ENCODE peak calls at places on chromosomes 1 and 21, in ten cellular contexts. R is cardiac muscle cell; Z is naive thymus-derived CD4-positive, alpha-beta T cell; H is lung; I is H1; J is lower lobe of right lung; D is dorsolateral prefrontal cortex; K is transverse colon; Y is left ventricle myocardium inferior; N is right lobe of liver. A is an unnamed sample.

GRCh38 chr1:175152006-175152652 is 40.4 kb downstream of the KIAA0040 start:
- DNase-seq in R (peak), Z (peak), H (peak), I (peak), J (peak), D (peak), K (peak), Y (peak), N (peak), A (no peak)

GRCh38 chr1:167186198-167186750 is 34.4 kb upstream of the POU2F1 start:
- DNase-seq in R (no peak), Z (no peak), H (no peak), I (no peak), J (no peak), D (no peak), K (no peak), Y (no peak), N (no peak), A (no peak)

GRCh38 chr1:27630859-27631491 is 4.0 kb downstream of the FGR start:
- DNase-seq in R (no peak), Z (no peak), H (peak), I (no peak), J (peak), D (no peak), K (no peak), Y (peak), N (no peak), A (no peak)

GRCh38 chr1:27348861-27349783 is 7.3 kb downstream of the SYTL1 start:
- DNase-seq in R (peak), Z (no peak), H (peak), I (peak), J (peak), D (no peak), K (peak), Y (no peak), N (no peak), A (no peak)

GRCh38 chr1:44775078-44775929 is at the start of gene RPS8:
- DNase-seq in R (peak), Z (peak), H (peak), I (peak), J (peak), D (peak), K (peak), Y (peak), N (peak), A (peak)

GRCh38 chr1:150596095-150596892 is 16.9 kb upstream of the MCL1 start:
- DNase-seq in R (no peak), Z (no peak), H (no peak), I (no peak), J (no peak), D (no peak), K (no peak), Y (no peak), N (no peak), A (no peak)

GRCh38 chr1:67690411-67690810 is 5.4 kb downstream of the GADD45A start:
- DNase-seq in R (no peak), Z (no peak), H (no peak), I (no peak), J (no peak), D (no peak), K (no peak), Y (no peak), N (no peak), A (no peak)

GRCh38 chr1:47561523-47562007 is 123.7 kb downstream of the FOXD2 start:
- DNase-seq in R (no peak), Z (no peak), H (no peak), I (no peak), J (no peak), D (no peak), K (no peak), Y (no peak), N (no peak), A (no peak)

GRCh38 chr1:15442119-15442518 is 3.9 kb downstream of the CTRC start:
- DNase-seq in R (no peak), Z (no peak), H (no peak), I (no peak), J (no peak), D (no peak), K (no peak), Y (no peak), N (no peak), A (no peak)

GRCh38 chr21:29152936-29153335 is 22.5 kb downstream of the MAP3K7CL start:
- DNase-seq in R (no peak), Z (no peak), H (no peak), I (no peak), J (no peak), D (no peak), K (no peak), Y (no peak), N (no peak), A (no peak)

GRCh38 chr21:44626262-44626661 is 631 bp upstream of the KRTAP10-9 start:
- DNase-seq in R (no peak), Z (no peak), H (no peak), I (peak), J (no peak), D (no peak), K (no peak), Y (no peak), N (no peak), A (no peak)

GRCh38 chr21:35046880-35047229 is 2.2 kb downstream of the RUNX1 start:
- DNase-seq in R (no peak), Z (no peak), H (peak), I (no peak), J (no peak), D (no peak), K (no peak), Y (no peak), N (no peak), A (no peak)

GRCh38 chr21:35048183-35048601 is 910 bp downstream of the RUNX1 start:
- DNase-seq in R (no peak), Z (no peak), H (peak), I (no peak), J (peak), D (no peak), K (no peak), Y (no peak), N (no peak), A (no peak)

GRCh38 chr21:35050348-35051286 is 1.5 kb upstream of the RUNX1 start:
- DNase-seq in R (no peak), Z (no peak), H (no peak), I (no peak), J (no peak), D (no peak), K (no peak), Y (no peak), N (no peak), A (no peak)

GRCh38 chr21:35051287-35051818 is 2.3 kb upstream of the RUNX1 start:
- DNase-seq in R (peak), Z (peak), H (peak), I (peak), J (peak), D (peak), K (peak), Y (peak), N (peak), A (peak)

DNA sequence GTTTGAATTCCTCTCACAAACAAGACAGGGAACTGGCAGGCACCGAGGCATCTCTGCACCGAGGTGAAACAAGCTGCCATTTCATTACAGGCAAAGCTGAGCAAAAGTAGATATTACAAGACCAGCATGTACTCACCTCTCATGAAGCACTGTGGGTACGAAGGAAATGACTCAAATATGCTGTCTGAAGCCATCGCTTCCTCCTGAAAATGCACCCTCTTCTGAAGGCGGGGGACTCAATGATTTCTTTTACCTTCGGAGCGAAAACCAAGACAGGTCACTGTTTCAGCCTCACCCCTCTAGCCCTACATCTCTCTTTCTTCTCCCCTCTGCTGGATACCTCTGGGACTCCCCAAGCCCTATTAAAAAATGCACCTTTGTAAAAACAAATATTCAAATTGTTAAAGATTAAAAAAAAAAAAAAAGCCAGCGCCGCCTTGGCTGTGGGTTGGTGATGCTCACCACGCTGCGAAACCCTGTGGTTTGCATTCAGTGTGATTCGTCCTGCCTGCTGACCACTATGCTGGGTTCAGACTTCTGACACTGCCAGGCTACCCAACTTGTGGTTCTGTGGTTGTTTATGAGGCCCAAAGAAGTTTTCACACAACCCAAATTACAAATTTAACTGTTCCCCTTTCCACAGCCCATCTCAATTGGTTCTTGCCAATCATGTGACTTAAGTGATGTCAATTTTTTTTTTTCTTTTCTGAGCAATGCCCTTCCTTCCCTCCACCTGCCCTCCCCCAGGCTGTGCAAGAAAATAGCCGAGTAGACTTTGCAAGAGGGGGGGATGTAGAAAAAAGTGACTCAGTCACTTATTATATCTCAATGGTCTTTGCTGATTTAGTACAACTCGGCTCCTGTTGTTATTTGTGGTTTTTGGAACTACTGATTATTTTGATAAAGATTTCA is at the start of gene RUNX1:
- DNase-seq in R (no peak), Z (peak), H (peak), I (no peak), J (peak), D (no peak), K (peak), Y (no peak), N (peak), A (peak)
- H3K27ac ChIP-seq in R (no peak), Z (peak), H (peak), I (no peak), J (peak), D (no peak), K (peak), Y (no peak), N (peak), A (peak)

GRCh38 chr1:41361028-41361494 is at the start of gene FOXO6:
- DNase-seq in R (peak), Z (peak), H (peak), I (peak), J (peak), D (peak), K (peak), Y (peak), N (peak), A (peak)
- H3K27ac ChIP-seq in R (no peak), Z (peak), H (no peak), I (no peak), J (peak), D (peak), K (peak), Y (peak), N (no peak), A (peak)

GRCh38 chr1:184755226-184756065 is 788 bp upstream of the EDEM3 start:
- DNase-seq in R (peak), Z (no peak), H (no peak), I (no peak), J (no peak), D (no peak), K (peak), Y (no peak), N (no peak), A (no peak)
- H3K27ac ChIP-seq in R (no peak), Z (peak), H (peak), I (no peak), J (peak), D (peak), K (peak), Y (peak), N (peak), A (peak)

GRCh38 chr1:235855811-235856429 is 10.8 kb downstream of the LYST start:
- DNase-seq in R (no peak), Z (no peak), H (no peak), I (no peak), J (no peak), D (no peak), K (no peak), Y (no peak), N (no peak), A (no peak)
- H3K27ac ChIP-seq in R (no peak), Z (no peak), H (no peak), I (no peak), J (no peak), D (no peak), K (no peak), Y (no peak), N (no peak), A (no peak)

GRCh38 chr1:201142854-201143725 is 11.2 kb downstream of the TMEM9 start:
- DNase-seq in R (no peak), Z (no peak), H (no peak), I (no peak), J (no peak), D (peak), K (no peak), Y (no peak), N (no peak), A (no peak)

GRCh38 chr1:201143726-201144635 is 10.3 kb downstream of the TMEM9 start:
- DNase-seq in R (no peak), Z (no peak), H (no peak), I (no peak), J (no peak), D (peak), K (no peak), Y (no peak), N (no peak), A (no peak)

GRCh38 chr1:201140941-201141260 is 13.4 kb downstream of the TMEM9 start:
- DNase-seq in R (no peak), Z (no peak), H (no peak), I (no peak), J (no peak), D (peak), K (no peak), Y (no peak), N (no peak), A (no peak)

GRCh38 chr1:201141418-201141817 is 12.9 kb downstream of the TMEM9 start:
- DNase-seq in R (no peak), Z (no peak), H (no peak), I (no peak), J (no peak), D (peak), K (no peak), Y (no peak), N (no peak), A (no peak)

DNA sequence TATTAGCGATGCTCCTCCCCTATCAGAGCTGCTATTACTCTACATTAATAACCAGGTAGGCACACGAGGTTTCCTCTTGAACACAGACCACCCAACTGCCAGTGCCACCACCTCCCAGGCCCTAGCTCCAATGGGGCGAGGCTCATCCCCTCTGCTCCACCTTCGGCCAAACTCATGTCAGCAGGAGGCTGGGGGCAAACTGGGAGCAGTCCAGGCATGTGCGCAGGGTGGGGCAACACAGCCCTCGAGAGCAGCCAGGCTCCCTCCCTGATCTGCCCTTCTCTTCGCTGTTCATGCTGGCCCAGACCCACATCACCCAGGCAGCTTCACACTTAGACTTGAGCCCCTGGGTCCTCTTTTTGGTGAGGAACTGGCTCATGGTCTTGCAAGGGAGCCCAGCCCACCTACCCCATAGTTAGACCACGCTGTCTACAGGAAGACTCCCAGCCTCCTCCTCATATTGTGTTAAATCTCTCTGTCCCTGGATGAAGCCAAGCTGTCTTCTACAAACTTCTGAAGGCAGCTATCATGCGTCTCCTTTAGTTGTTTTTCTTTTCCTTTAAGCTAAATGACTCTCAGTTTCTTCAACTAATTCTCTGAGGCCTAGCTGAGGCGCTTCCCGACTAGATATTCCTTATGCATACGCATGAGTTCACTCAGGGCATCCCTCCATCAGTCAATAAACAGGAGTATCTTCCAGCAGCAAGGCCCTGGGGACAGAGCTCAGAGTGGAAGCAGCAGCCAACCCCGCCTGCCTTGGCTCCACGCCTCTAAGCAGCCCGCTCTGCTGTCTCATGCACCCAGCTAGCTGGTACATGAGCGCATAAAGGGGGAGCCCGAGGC is 12.0 kb downstream of the TMEM9 start:
- DNase-seq in R (no peak), Z (no peak), H (no peak), I (no peak), J (no peak), D (peak), K (no peak), Y (peak), N (no peak), A (no peak)
- H3K27ac ChIP-seq in R (no peak), Z (no peak), H (no peak), I (no peak), J (no peak), D (no peak), K (no peak), Y (peak), N (no peak), A (no peak)

DNA sequence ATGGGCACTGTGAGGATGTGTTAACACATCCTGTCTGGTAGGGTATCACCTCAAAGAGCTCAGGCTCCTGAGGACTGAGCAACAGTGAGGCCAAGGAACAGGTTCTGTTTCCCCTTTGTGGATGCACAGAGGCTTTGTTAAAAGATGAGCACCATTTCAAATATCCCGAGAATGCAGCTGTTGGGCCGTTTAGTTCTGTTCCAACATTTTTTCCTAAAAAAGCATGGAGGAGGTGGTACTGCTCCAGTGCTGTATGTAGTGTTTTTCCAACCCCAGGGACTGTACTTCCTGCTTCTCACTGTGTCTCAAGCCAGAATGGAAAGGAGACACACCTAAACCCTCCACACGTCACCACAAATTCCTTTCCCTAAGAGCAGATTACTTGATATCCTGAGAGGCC is 53.8 kb upstream of the BCL10 start:
- DNase-seq in R (no peak), Z (no peak), H (peak), I (no peak), J (no peak), D (no peak), K (no peak), Y (no peak), N (no peak), A (no peak)
- H3K27ac ChIP-seq in R (no peak), Z (no peak), H (peak), I (no peak), J (peak), D (no peak), K (peak), Y (peak), N (no peak), A (peak)

A was measured in esophagus squamous epithelium.